ENCODE peak calls at places on chromosomes 16 and 17, in six cellular contexts. E, N, C, U, W and I are unnamed samples. For H3K36me3, the result is how much of the 10 kb centered on the place peaks cover.

GRCh38 chr17:75721463-75722011 is 278 bp downstream of the ITGB4 start:
- DNase-seq in C (no peak), N (no peak), U (peak), W (no peak), E (no peak), I (no peak)

GRCh38 chr16:3696425-3697218 is 20.7 kb downstream of the TRAP1 start:
- DNase-seq in E (peak), U (peak), N (peak), C (no peak), W (no peak), I (no peak)

GRCh38 chr17:30225919-30226553 is 9.5 kb downstream of the SLC6A4 start:
- DNase-seq in W (no peak), E (no peak), C (no peak), U (no peak), N (no peak), I (no peak)

GRCh38 chr16:20911361-20911760 is 10.8 kb downstream of the LYRM1 start:
- DNase-seq in U (no peak), N (no peak), E (no peak), C (no peak), W (no peak), I (no peak)

GRCh38 chr16:31706318-31706717 is 167.3 kb upstream of the ZNF267 start:
- DNase-seq in C (no peak), W (no peak), U (no peak), N (no peak), E (no peak), I (no peak)

GRCh38 chr16:48511071-48511540 is 98.9 kb downstream of the N4BP1 start:
- DNase-seq in E (no peak), U (no peak), C (no peak), W (peak), N (no peak), I (no peak)

GRCh38 chr16:89491238-89491869 is 993 bp upstream of the ANKRD11 start:
- DNase-seq in W (no peak), N (no peak), U (no peak), C (no peak), E (no peak), I (no peak)

GRCh38 chr16:2425008-2425518 is 4.2 kb upstream of the CCNF start:
- DNase-seq in W (peak), U (no peak), C (no peak), N (peak), E (no peak), I (no peak)

GRCh38 chr17:62657664-62658063 is 30.2 kb downstream of the MRC2 start:
- DNase-seq in C (no peak), E (no peak), W (peak), N (no peak), U (no peak), I (no peak)

GRCh38 chr16:11296706-11297491 is 15.8 kb upstream of the PRM1 start:
- DNase-seq in N (no peak), E (peak), C (no peak), U (peak), W (peak), I (no peak)
- H3K27ac ChIP-seq in N (no peak), E (peak), C (no peak), U (peak), W (peak), I (no peak)

DNA sequence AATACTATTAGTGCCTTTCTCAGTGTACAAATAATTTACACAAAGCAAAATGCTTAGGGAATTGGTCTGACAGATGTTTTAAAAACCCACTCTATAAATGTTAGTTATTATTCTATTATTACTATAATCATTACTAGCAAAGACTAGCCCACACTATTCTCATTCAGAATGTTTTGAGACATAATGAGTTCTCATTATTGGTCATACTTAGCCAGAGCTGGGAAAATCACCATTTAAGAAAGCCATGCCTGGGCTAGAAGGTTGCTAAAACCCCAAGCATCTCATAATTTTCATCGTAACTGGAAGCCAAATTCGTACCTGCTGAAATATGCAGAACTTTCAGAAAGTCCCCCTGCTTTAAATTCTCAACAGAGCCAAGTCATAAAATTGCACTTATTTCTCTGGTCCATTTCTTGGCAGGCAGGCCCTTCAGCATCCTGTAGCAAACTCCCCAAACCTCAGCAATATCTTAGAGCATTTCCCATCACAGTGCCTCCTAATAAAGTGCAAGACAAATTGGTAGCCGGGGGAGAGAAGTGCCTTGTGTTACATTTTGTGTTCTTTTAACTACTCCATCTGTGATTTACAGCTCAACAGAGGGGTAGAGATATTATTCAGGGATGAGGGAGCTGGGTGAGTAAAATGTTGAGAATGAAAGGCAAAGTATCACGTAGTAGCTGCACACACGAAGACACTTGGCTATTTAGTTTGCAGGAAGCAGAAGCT is 79.8 kb upstream of the ADAMTS18 start:
- DNase-seq in E (no peak), U (no peak), C (no peak), N (no peak), W (no peak), I (peak)
- H3K36me3 ChIP-seq in E (under half), U (under half), C (under half), N (under half), W (under half), I (under half)

GRCh38 chr17:45274033-45274432 is 12.1 kb upstream of the SPATA32 start:
- DNase-seq in W (no peak), C (no peak), U (no peak), E (no peak), N (no peak), I (no peak)

GRCh38 chr17:45276031-45276430 is 14.1 kb upstream of the SPATA32 start:
- DNase-seq in U (no peak), C (no peak), W (no peak), E (no peak), N (no peak), I (no peak)

GRCh38 chr17:45279898-45280297 is 18.0 kb upstream of the SPATA32 start:
- DNase-seq in U (no peak), E (no peak), W (no peak), C (no peak), N (no peak), I (no peak)

GRCh38 chr17:45277992-45278391 is 16.1 kb upstream of the SPATA32 start:
- DNase-seq in U (peak), W (no peak), E (peak), N (no peak), C (no peak), I (no peak)

DNA sequence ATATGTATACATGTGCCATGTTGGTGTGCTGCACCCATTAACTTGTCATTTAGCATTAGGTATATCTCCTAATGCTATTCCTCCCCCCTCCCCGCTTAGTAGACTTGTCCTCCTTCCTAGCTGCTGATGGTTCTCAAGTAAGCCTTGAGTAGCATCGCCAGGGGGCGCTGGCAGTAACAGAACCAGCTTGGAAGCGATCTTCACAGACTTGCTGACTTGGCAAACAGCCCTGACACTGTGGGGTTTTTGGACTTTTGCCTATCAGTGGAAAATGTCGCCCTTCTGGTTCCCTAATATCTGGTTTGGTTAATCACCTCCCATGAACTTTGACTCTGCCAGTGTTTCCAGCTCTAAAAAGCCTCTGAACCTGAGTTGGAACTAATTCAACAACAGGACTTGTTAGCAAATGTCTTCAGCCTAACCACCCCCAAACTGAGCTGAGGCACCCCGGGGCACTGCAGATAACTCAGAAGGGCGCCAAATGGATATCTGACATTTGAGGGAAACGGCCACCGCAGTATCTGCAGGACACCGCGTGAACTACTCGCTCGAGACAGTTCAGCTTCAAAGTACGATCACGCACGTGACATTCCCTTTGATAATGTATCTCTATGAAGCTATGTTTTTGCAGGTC is 15.4 kb upstream of the SPATA32 start:
- DNase-seq in N (peak), W (peak), C (peak), U (peak), E (peak), I (peak)
- TF ChIP-seq POLR2AphosphoS5 in N (peak), W (no peak), C (no peak), U (peak), E (peak), I (peak)

GRCh38 chr17:80779336-80779735 is 212.3 kb upstream of the CHMP6 start:
- DNase-seq in C (no peak), U (no peak), E (no peak), N (no peak), W (peak), I (no peak)
- H3K27ac ChIP-seq in C (no peak), U (no peak), E (no peak), N (no peak), W (peak), I (no peak)